ENCODE peak calls at places on chromosome 7, in five cellular contexts. U is HEK293T; Y is CD4-positive, alpha-beta T cell; G is K562; P is adrenal gland. F is an unnamed sample.

GRCh38 chr7:73986158-73986631 is 41.8 kb upstream of the ELN start:
- DNase-seq in U (no peak), Y (no peak), G (no peak), P (no peak), F (peak)

GRCh38 chr7:30459591-30460245 is 18.9 kb downstream of the NOD1 start:
- DNase-seq in U (no peak), Y (no peak), G (no peak), P (peak), F (no peak)

GRCh38 chr7:27647052-27647451 is 15.6 kb downstream of the HIBADH start:
- DNase-seq in U (no peak), Y (no peak), G (no peak), P (no peak), F (no peak)

GRCh38 chr7:31126976-31127375 is 74.9 kb downstream of the ADCYAP1R1 start:
- DNase-seq in U (peak), Y (no peak), G (no peak), P (peak), F (peak)

GRCh38 chr7:78607099-78607498 is 808.5 kb downstream of the PHTF2 start:
- DNase-seq in U (peak), Y (no peak), G (no peak), P (no peak), F (no peak)

GRCh38 chr7:73865738-73866445 is 4.9 kb downstream of the TMEM270 start:
- DNase-seq in U (no peak), Y (no peak), G (no peak), P (peak), F (peak)

GRCh38 chr7:152335900-152336571 is 99.8 kb downstream of the KMT2C start:
- DNase-seq in U (no peak), Y (no peak), G (no peak), P (no peak), F (no peak)

GRCh38 chr7:33716581-33717477 is 188.5 kb upstream of the BMPER start:
- DNase-seq in U (peak), Y (no peak), G (no peak), P (no peak), F (peak)

GRCh38 chr7:134933460-134934068 is 52.7 kb upstream of the AGBL3 start:
- DNase-seq in U (no peak), Y (no peak), G (no peak), P (no peak), F (no peak)

GRCh38 chr7:105016083-105017075 is 2.4 kb downstream of the KMT2E start:
- DNase-seq in U (no peak), Y (no peak), G (no peak), P (no peak), F (peak)

GRCh38 chr7:143381427-143382125 is 431 bp downstream of the ZYX start:
- DNase-seq in U (peak), Y (no peak), G (no peak), P (peak), F (peak)

GRCh38 chr7:75737856-75738603 is 711 bp downstream of the HIP1 start:
- DNase-seq in U (no peak), Y (no peak), G (no peak), P (no peak), F (peak)

GRCh38 chr7:23490357-23491131 is 20.3 kb upstream of the IGF2BP3 start:
- DNase-seq in U (no peak), Y (peak), G (peak), P (peak), F (no peak)

GRCh38 chr7:127391591-127392181 is 822 bp downstream of the ZNF800 start:
- DNase-seq in U (peak), Y (peak), G (no peak), P (peak), F (peak)

GRCh38 chr7:47438411-47439029 is 143.4 kb downstream of the TNS3 start:
- DNase-seq in U (no peak), Y (no peak), G (no peak), P (no peak), F (no peak)

GRCh38 chr7:123043642-123044041 is 48.1 kb upstream of the TAS2R16 start:
- DNase-seq in U (no peak), Y (no peak), G (no peak), P (no peak), F (no peak)

GRCh38 chr7:26574476-26574875 is 282.8 kb downstream of the SNX10 start:
- DNase-seq in U (no peak), Y (no peak), G (no peak), P (no peak), F (no peak)

GRCh38 chr7:50450691-50451051 is 521 bp upstream of the FIGNL1 start:
- DNase-seq in U (no peak), Y (no peak), G (no peak), P (no peak), F (no peak)

GRCh38 chr7:106484562-106484961 is 176.4 kb downstream of the CCDC71L start:
- DNase-seq in U (no peak), Y (no peak), G (no peak), P (no peak), F (peak)

GRCh38 chr7:1705856-1706255 is 35.8 kb downstream of the ELFN1 start:
- DNase-seq in U (no peak), Y (no peak), G (no peak), P (no peak), F (no peak)

GRCh38 chr7:133797818-133798485 is 329.2 kb upstream of the LRGUK start:
- DNase-seq in U (no peak), Y (no peak), G (no peak), P (no peak), F (peak)